ENCODE peak calls at places on chromosome 5, in four cellular contexts. Z is cardiac septum, F is NCI-H460, R is psoas muscle. P is an unnamed sample.

GRCh38 chr5:114448496-114448895 is 86.6 kb downstream of the KCNN2 start:
- DNase-seq in Z (no peak), F (no peak), R (no peak), P (no peak)

GRCh38 chr5:2023196-2023595 is 140.5 kb upstream of the IRX4 start:
- DNase-seq in Z (peak), F (no peak), R (no peak), P (no peak)

GRCh38 chr5:131899686-131900085 is 45.8 kb downstream of the MEIKIN start:
- DNase-seq in Z (no peak), F (no peak), R (no peak), P (no peak)

GRCh38 chr5:54443264-54443663 is 12.2 kb upstream of the HSPB3 start:
- DNase-seq in Z (no peak), F (peak), R (no peak), P (no peak)

GRCh38 chr5:123044926-123045617 is 8.5 kb upstream of the PPIC start:
- DNase-seq in Z (no peak), F (no peak), R (no peak), P (no peak)

GRCh38 chr5:5359623-5360022 is 62.9 kb upstream of the ICE1 start:
- DNase-seq in Z (no peak), F (no peak), R (no peak), P (no peak)

GRCh38 chr5:81353189-81353588 is 40.7 kb downstream of the ACOT12 start:
- DNase-seq in Z (no peak), F (no peak), R (no peak), P (no peak)

GRCh38 chr5:80141681-80142080 is 106.5 kb downstream of the THBS4 start:
- DNase-seq in Z (no peak), F (no peak), R (no peak), P (no peak)

GRCh38 chr5:37553720-37554402 is 174.7 kb downstream of the WDR70 start:
- DNase-seq in Z (no peak), F (no peak), R (no peak), P (no peak)

GRCh38 chr5:98905857-98906688 is 22.7 kb downstream of the CHD1 start:
- DNase-seq in Z (no peak), F (peak), R (no peak), P (peak)

GRCh38 chr5:3659907-3660306 is 64.3 kb downstream of the IRX1 start:
- DNase-seq in Z (peak), F (no peak), R (no peak), P (no peak)

GRCh38 chr5:169970911-169971436 is 9.3 kb downstream of the INSYN2B start:
- DNase-seq in Z (no peak), F (no peak), R (no peak), P (no peak)

GRCh38 chr5:56490971-56491468 is 257.9 kb upstream of the ANKRD55 start:
- DNase-seq in Z (no peak), F (no peak), R (no peak), P (no peak)

GRCh38 chr5:91670565-91670964 is 287.4 kb upstream of the ARRDC3 start:
- DNase-seq in Z (no peak), F (no peak), R (no peak), P (no peak)